ENCODE peak calls at places on chromosomes 6 and 20, in eight cellular contexts. One of them, this sample, is unnamed.

GRCh38 chr20:52974155-52974554 is 2.0 kb downstream of the TSHZ2 start:
- DNase-seq in HCT116: no peak
- DNase-seq in neural progenitor cell: no peak
- DNase-seq in PC-3: no peak
- DNase-seq in OCI-LY7: no peak
- DNase-seq in SK-N-SH: peak; percentile 42
- DNase-seq in hepatocyte: no peak
- DNase-seq in MM.1S: no peak
- DNase-seq in this sample: peak; percentile 70

GRCh38 chr6:72650081-72650745 is 28.3 kb downstream of the KCNQ5 start:
- DNase-seq in HCT116: no peak
- DNase-seq in MM.1S: no peak
- DNase-seq in hepatocyte: no peak
- DNase-seq in OCI-LY7: no peak
- DNase-seq in neural progenitor cell: no peak
- DNase-seq in PC-3: peak; percentile 55
- DNase-seq in SK-N-SH: no peak
- DNase-seq in this sample: peak; percentile 24

GRCh38 chr6:159473435-159473834 is 219.6 kb downstream of the SOD2 start:
- DNase-seq in hepatocyte: no peak
- DNase-seq in neural progenitor cell: no peak
- DNase-seq in MM.1S: no peak
- DNase-seq in PC-3: no peak
- DNase-seq in HCT116: no peak
- DNase-seq in OCI-LY7: no peak
- DNase-seq in SK-N-SH: no peak
- DNase-seq in this sample: no peak

GRCh38 chr6:23688650-23689049 is 437.4 kb upstream of the NRSN1 start:
- DNase-seq in neural progenitor cell: no peak
- DNase-seq in SK-N-SH: no peak
- DNase-seq in OCI-LY7: no peak
- DNase-seq in PC-3: no peak
- DNase-seq in HCT116: no peak
- DNase-seq in hepatocyte: no peak
- DNase-seq in MM.1S: no peak
- DNase-seq in this sample: peak; percentile 47

GRCh38 chr6:36419295-36419694 is 23.4 kb downstream of the PXT1 start:
- DNase-seq in SK-N-SH: no peak
- DNase-seq in MM.1S: no peak
- DNase-seq in hepatocyte: no peak
- DNase-seq in PC-3: no peak
- DNase-seq in OCI-LY7: no peak
- DNase-seq in HCT116: no peak
- DNase-seq in neural progenitor cell: no peak
- DNase-seq in this sample: no peak

GRCh38 chr6:43276180-43277082 is 21.6 kb upstream of the SLC22A7 start:
- DNase-seq in hepatocyte: peak; percentile 61
- DNase-seq in MM.1S: no peak
- DNase-seq in OCI-LY7: no peak
- DNase-seq in neural progenitor cell: peak; percentile 61
- DNase-seq in PC-3: no peak
- DNase-seq in HCT116: no peak
- DNase-seq in SK-N-SH: no peak
- DNase-seq in this sample: peak; percentile 27

GRCh38 chr6:156719395-156719719 is 57.8 kb upstream of the ARID1B start:
- DNase-seq in neural progenitor cell: no peak
- DNase-seq in hepatocyte: peak; percentile 25
- DNase-seq in HCT116: no peak
- DNase-seq in SK-N-SH: no peak
- DNase-seq in PC-3: no peak
- DNase-seq in MM.1S: no peak
- DNase-seq in OCI-LY7: no peak
- DNase-seq in this sample: no peak

GRCh38 chr6:123189805-123190204 is 193.8 kb downstream of the CLVS2 start:
- DNase-seq in HCT116: no peak
- DNase-seq in hepatocyte: no peak
- DNase-seq in SK-N-SH: no peak
- DNase-seq in neural progenitor cell: no peak
- DNase-seq in MM.1S: no peak
- DNase-seq in OCI-LY7: no peak
- DNase-seq in PC-3: no peak
- DNase-seq in this sample: no peak

GRCh38 chr6:156703719-156704118 is 73.5 kb upstream of the ARID1B start:
- DNase-seq in hepatocyte: no peak
- DNase-seq in SK-N-SH: no peak
- DNase-seq in OCI-LY7: no peak
- DNase-seq in neural progenitor cell: no peak
- DNase-seq in PC-3: no peak
- DNase-seq in HCT116: no peak
- DNase-seq in MM.1S: no peak
- DNase-seq in this sample: no peak

GRCh38 chr6:112027942-112028674 is 25.8 kb upstream of the CCN6 start:
- DNase-seq in HCT116: no peak
- DNase-seq in PC-3: no peak
- DNase-seq in OCI-LY7: peak; percentile 54
- DNase-seq in SK-N-SH: no peak
- DNase-seq in MM.1S: peak; percentile 59
- DNase-seq in hepatocyte: no peak
- DNase-seq in neural progenitor cell: no peak
- DNase-seq in this sample: no peak

GRCh38 chr6:137155830-137156229 is 17.6 kb downstream of the IL22RA2 start:
- DNase-seq in MM.1S: peak; percentile 56
- DNase-seq in OCI-LY7: peak; percentile 49
- DNase-seq in HCT116: no peak
- DNase-seq in SK-N-SH: no peak
- DNase-seq in neural progenitor cell: no peak
- DNase-seq in PC-3: peak; percentile 44
- DNase-seq in hepatocyte: no peak
- DNase-seq in this sample: peak; percentile 64
- H3K4me2 ChIP-seq in MM.1S: no peak overlapping the region
- H3K4me2 ChIP-seq in OCI-LY7: peak overlapping the region; percentile 1
- H3K4me2 ChIP-seq in HCT116: no peak overlapping the region
- H3K4me2 ChIP-seq in SK-N-SH: no peak overlapping the region
- H3K4me2 ChIP-seq in neural progenitor cell: no peak overlapping the region
- H3K4me2 ChIP-seq in PC-3: no peak overlapping the region
- H3K4me2 ChIP-seq in hepatocyte: no peak overlapping the region
- H3K4me2 ChIP-seq in this sample: no peak overlapping the region

DNA sequence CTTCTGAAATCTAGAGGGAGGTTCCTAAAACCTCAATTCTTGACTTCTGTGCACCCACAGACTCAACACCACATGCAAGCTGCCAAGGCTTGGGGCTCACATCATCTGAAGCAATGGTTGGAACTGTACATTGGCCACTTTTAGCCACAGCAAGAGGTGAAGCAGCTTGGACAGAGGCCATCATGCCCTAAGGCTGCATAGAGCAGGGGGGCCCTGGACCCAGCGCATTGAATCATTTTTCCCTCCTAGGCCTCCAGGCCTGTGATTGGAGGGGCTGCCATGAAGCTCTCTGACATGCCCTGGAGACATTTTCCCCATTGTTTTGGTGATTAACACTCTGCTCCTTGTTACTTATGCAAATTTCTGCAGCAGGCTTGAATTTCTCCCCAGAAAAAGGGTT is 145.9 kb downstream of the C6orf118 start:
- DNase-seq in neural progenitor cell: no peak
- DNase-seq in SK-N-SH: no peak
- DNase-seq in MM.1S: no peak
- DNase-seq in HCT116: no peak
- DNase-seq in OCI-LY7: no peak
- DNase-seq in PC-3: no peak
- DNase-seq in hepatocyte: no peak
- DNase-seq in this sample: no peak
- H3K9me3 ChIP-seq in neural progenitor cell: no peaks in the 10 kb centered on the region
- H3K9me3 ChIP-seq in SK-N-SH: no peaks in the 10 kb centered on the region
- H3K9me3 ChIP-seq in MM.1S: no peaks in the 10 kb centered on the region
- H3K9me3 ChIP-seq in HCT116: no peaks in the 10 kb centered on the region
- H3K9me3 ChIP-seq in OCI-LY7: no peaks in the 10 kb centered on the region
- H3K9me3 ChIP-seq in PC-3: no peaks in the 10 kb centered on the region
- H3K9me3 ChIP-seq in hepatocyte: no peaks in the 10 kb centered on the region
- H3K9me3 ChIP-seq in this sample: no peaks in the 10 kb centered on the region

DNA sequence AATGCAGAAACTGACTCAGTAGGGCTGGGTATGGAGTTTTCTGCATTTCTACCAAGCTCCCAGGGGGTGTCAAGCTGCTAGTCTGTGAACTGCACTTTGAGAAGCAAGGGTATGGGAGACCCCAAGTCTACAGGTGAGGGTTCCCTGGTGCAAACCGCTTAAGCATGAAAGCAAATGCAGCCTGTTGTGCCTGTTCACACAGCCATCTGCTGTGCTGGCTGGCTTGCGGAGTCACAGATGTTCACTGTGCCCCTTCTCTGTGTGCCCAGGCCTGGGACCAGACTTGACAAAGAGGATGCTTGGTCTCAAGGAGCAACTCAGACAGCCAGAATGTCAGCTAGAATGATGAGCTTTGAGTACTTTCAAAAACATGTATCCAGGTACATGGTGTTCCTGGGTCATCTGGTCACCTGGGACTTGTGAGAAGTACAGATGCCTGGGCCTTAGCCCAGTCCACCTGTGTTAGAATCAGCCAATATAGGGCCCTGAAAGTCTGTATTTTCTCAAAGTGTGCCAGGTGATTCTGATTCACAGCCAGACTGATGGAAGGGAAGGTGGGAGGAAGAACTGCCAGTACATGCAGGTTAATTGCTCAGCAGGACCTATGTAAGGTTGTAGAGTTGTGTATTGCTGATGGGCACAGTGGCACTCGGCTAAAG is 7.5 kb downstream of the PPP1R16B start:
- DNase-seq in SK-N-SH: no peak
- DNase-seq in OCI-LY7: peak; percentile 55
- DNase-seq in hepatocyte: no peak
- DNase-seq in HCT116: no peak
- DNase-seq in MM.1S: no peak
- DNase-seq in neural progenitor cell: no peak
- DNase-seq in PC-3: no peak
- DNase-seq in this sample: no peak
- TF ChIP-seq EZH2phosphoT487 in SK-N-SH: no peak
- TF ChIP-seq EZH2phosphoT487 in OCI-LY7: no peak
- TF ChIP-seq EZH2phosphoT487 in hepatocyte: no peak
- TF ChIP-seq EZH2phosphoT487 in HCT116: no peak
- TF ChIP-seq EZH2phosphoT487 in MM.1S: no peak
- TF ChIP-seq EZH2phosphoT487 in neural progenitor cell: no peak
- TF ChIP-seq EZH2phosphoT487 in PC-3: no peak
- TF ChIP-seq EZH2phosphoT487 in this sample: no peak

DNA sequence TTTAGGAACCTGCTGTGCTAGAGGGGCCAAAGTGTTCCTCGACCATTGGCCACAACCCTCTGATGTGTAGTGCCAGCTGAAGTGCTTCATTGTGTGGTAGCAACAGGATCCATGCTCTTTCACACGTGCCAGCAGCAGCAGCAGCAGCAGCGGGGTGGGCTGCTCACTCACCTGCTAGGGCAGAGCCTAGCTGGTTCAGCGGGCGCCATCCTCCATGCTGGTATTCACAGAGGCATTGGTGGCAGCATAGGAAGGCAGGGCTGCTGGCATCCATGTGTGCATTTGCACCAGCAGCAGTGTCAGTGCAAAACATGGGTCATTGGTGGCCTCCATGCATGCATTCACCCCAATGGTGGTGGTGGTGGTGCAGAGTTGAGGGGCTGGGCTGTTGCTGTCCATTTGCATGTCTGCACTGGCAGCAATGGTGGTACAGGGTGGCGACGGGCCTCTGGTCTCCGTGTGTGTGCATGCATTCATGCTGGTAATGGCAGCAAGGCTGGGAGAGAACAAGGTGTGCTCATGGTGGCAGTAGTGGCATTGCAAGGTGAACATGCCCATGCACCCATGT is 13.2 kb upstream of the TINAG start:
- DNase-seq in SK-N-SH: no peak
- DNase-seq in OCI-LY7: no peak
- DNase-seq in MM.1S: no peak
- DNase-seq in PC-3: no peak
- DNase-seq in neural progenitor cell: no peak
- DNase-seq in HCT116: no peak
- DNase-seq in hepatocyte: no peak
- DNase-seq in this sample: no peak
- H3K4me2 ChIP-seq in SK-N-SH: no peak overlapping the region
- H3K4me2 ChIP-seq in OCI-LY7: no peak overlapping the region
- H3K4me2 ChIP-seq in MM.1S: no peak overlapping the region
- H3K4me2 ChIP-seq in PC-3: no peak overlapping the region
- H3K4me2 ChIP-seq in neural progenitor cell: no peak overlapping the region
- H3K4me2 ChIP-seq in HCT116: no peak overlapping the region
- H3K4me2 ChIP-seq in hepatocyte: no peak overlapping the region
- H3K4me2 ChIP-seq in this sample: no peak overlapping the region

DNA sequence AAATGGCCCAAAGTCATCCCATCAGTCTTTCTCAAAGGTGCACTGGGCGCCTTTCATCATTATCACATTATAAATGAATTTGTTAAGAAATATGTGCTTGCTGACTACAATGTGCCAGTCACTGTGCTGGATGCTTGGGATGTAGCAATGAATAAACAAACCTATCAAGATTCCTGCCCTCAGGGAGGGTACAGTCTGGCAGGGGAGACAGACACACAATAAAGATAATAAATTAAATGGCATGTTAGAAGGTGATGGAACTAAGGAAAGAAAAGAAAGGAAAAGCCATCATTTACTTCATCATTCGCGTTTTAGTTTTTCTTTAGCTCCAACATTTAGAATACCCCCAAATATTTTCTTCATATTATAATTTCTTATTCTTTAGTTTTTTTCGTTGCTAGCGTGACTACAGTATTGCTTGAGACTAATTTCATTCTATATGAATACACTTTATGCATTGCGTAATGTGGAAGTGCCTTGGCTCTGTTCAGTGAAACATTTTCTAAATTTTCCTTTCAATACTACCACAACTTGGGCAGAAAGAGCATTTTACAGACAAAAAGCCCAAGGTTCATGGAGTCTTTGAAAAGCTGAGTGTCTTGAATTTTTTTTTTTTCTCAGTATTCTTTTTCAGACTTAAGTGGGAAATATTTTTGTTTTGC is 48.7 kb upstream of the CITED2 start:
- DNase-seq in MM.1S: no peak
- DNase-seq in HCT116: no peak
- DNase-seq in PC-3: no peak
- DNase-seq in OCI-LY7: no peak
- DNase-seq in neural progenitor cell: no peak
- DNase-seq in SK-N-SH: no peak
- DNase-seq in hepatocyte: no peak
- DNase-seq in this sample: no peak
- H3K9me3 ChIP-seq in MM.1S: no peaks in the 10 kb centered on the region
- H3K9me3 ChIP-seq in HCT116: no peaks in the 10 kb centered on the region
- H3K9me3 ChIP-seq in PC-3: no peaks in the 10 kb centered on the region
- H3K9me3 ChIP-seq in OCI-LY7: no peaks in the 10 kb centered on the region
- H3K9me3 ChIP-seq in neural progenitor cell: no peaks in the 10 kb centered on the region
- H3K9me3 ChIP-seq in SK-N-SH: no peaks in the 10 kb centered on the region
- H3K9me3 ChIP-seq in hepatocyte: no peaks in the 10 kb centered on the region
- H3K9me3 ChIP-seq in this sample: no peaks in the 10 kb centered on the region

GRCh38 chr20:62485701-62486089 is 9.9 kb upstream of the GATA5 start:
- DNase-seq in OCI-LY7: no peak
- DNase-seq in MM.1S: no peak
- DNase-seq in SK-N-SH: no peak
- DNase-seq in PC-3: no peak
- DNase-seq in hepatocyte: no peak
- DNase-seq in HCT116: no peak
- DNase-seq in neural progenitor cell: no peak
- DNase-seq in this sample: no peak
- TF ChIP-seq EZH2phosphoT487 in OCI-LY7: no peak
- TF ChIP-seq EZH2phosphoT487 in MM.1S: no peak
- TF ChIP-seq EZH2phosphoT487 in SK-N-SH: no peak
- TF ChIP-seq EZH2phosphoT487 in PC-3: no peak
- TF ChIP-seq EZH2phosphoT487 in hepatocyte: no peak
- TF ChIP-seq EZH2phosphoT487 in HCT116: no peak
- TF ChIP-seq EZH2phosphoT487 in neural progenitor cell: no peak
- TF ChIP-seq EZH2phosphoT487 in this sample: no peak